ENCODE peak calls at places on chromosomes 4 and X, in nine cellular contexts. One of them, this sample, is unnamed.
A peak's percentile ranks its signal among the peaks of the same experiment; 100 is the strongest.

GRCh38 chrX:153061732-153062131 is 5.5 kb downstream of the PNMA3 start:
- DNase-seq in mesendoderm: no peak
- DNase-seq in HCEC 1CT: peak; percentile 36
- DNase-seq in CD4-positive, alpha-beta T cell: no peak
- DNase-seq in amniotic epithelial cell: peak; percentile 37
- DNase-seq in neuronal stem cell: no peak
- DNase-seq in neural crest cell: no peak
- DNase-seq in cardiac fibroblast: peak; percentile 36
- DNase-seq in AG10803: peak; percentile 34
- DNase-seq in this sample: no peak

GRCh38 chr4:165151734-165152133 is 39.1 kb upstream of the TMEM192 start:
- DNase-seq in mesendoderm: no peak
- DNase-seq in HCEC 1CT: peak; percentile 2
- DNase-seq in CD4-positive, alpha-beta T cell: no peak
- DNase-seq in amniotic epithelial cell: peak; percentile 64
- DNase-seq in neuronal stem cell: no peak
- DNase-seq in neural crest cell: no peak
- DNase-seq in cardiac fibroblast: no peak
- DNase-seq in AG10803: no peak
- DNase-seq in this sample: no peak

GRCh38 chr4:179352221-179352620 is 1910.0 kb upstream of the AGA start:
- DNase-seq in mesendoderm: peak; percentile 46
- DNase-seq in HCEC 1CT: no peak
- DNase-seq in CD4-positive, alpha-beta T cell: no peak
- DNase-seq in amniotic epithelial cell: no peak
- DNase-seq in neuronal stem cell: peak; percentile 9
- DNase-seq in neural crest cell: no peak
- DNase-seq in cardiac fibroblast: no peak
- DNase-seq in AG10803: no peak
- DNase-seq in this sample: no peak

GRCh38 chr4:150044517-150044916 is 33.7 kb upstream of the DCLK2 start:
- DNase-seq in mesendoderm: no peak
- DNase-seq in HCEC 1CT: no peak
- DNase-seq in CD4-positive, alpha-beta T cell: no peak
- DNase-seq in amniotic epithelial cell: no peak
- DNase-seq in neuronal stem cell: no peak
- DNase-seq in neural crest cell: no peak
- DNase-seq in cardiac fibroblast: no peak
- DNase-seq in AG10803: no peak
- DNase-seq in this sample: no peak

GRCh38 chrX:8815460-8816065 is 14.4 kb upstream of the FAM9A start:
- DNase-seq in mesendoderm: peak; percentile 74
- DNase-seq in HCEC 1CT: no peak
- DNase-seq in CD4-positive, alpha-beta T cell: no peak
- DNase-seq in amniotic epithelial cell: peak; percentile 23
- DNase-seq in neuronal stem cell: peak; percentile 53
- DNase-seq in neural crest cell: peak; percentile 58
- DNase-seq in cardiac fibroblast: peak; percentile 49
- DNase-seq in AG10803: peak; percentile 21
- DNase-seq in this sample: peak; percentile 27

GRCh38 chr4:90317785-90318184 is 190.6 kb downstream of the CCSER1 start:
- DNase-seq in mesendoderm: peak; percentile 6
- DNase-seq in HCEC 1CT: peak; percentile 86
- DNase-seq in CD4-positive, alpha-beta T cell: no peak
- DNase-seq in amniotic epithelial cell: peak; percentile 80
- DNase-seq in neuronal stem cell: no peak
- DNase-seq in neural crest cell: no peak
- DNase-seq in cardiac fibroblast: peak; percentile 93
- DNase-seq in AG10803: peak; percentile 63
- DNase-seq in this sample: no peak

GRCh38 chrX:26414534-26414933 is 198.6 kb downstream of the MAGEB5 start:
- DNase-seq in mesendoderm: peak; percentile 79
- DNase-seq in HCEC 1CT: no peak
- DNase-seq in CD4-positive, alpha-beta T cell: no peak
- DNase-seq in amniotic epithelial cell: no peak
- DNase-seq in neuronal stem cell: no peak
- DNase-seq in neural crest cell: no peak
- DNase-seq in cardiac fibroblast: no peak
- DNase-seq in AG10803: no peak
- DNase-seq in this sample: no peak

GRCh38 chr4:15557806-15558550 is 88.3 kb downstream of the CC2D2A start:
- DNase-seq in mesendoderm: no peak
- DNase-seq in HCEC 1CT: no peak
- DNase-seq in CD4-positive, alpha-beta T cell: no peak
- DNase-seq in amniotic epithelial cell: no peak
- DNase-seq in neuronal stem cell: no peak
- DNase-seq in neural crest cell: no peak
- DNase-seq in cardiac fibroblast: no peak
- DNase-seq in AG10803: no peak
- DNase-seq in this sample: no peak

GRCh38 chr4:47104986-47105385 is 73.6 kb downstream of the GABRB1 start:
- DNase-seq in mesendoderm: no peak
- DNase-seq in HCEC 1CT: peak; percentile 24
- DNase-seq in CD4-positive, alpha-beta T cell: no peak
- DNase-seq in amniotic epithelial cell: peak; percentile 81
- DNase-seq in neuronal stem cell: no peak
- DNase-seq in neural crest cell: no peak
- DNase-seq in cardiac fibroblast: no peak
- DNase-seq in AG10803: no peak
- DNase-seq in this sample: no peak

GRCh38 chr4:8916251-8916913 is 44.7 kb upstream of the HMX1 start:
- DNase-seq in mesendoderm: peak; percentile 22
- DNase-seq in HCEC 1CT: no peak
- DNase-seq in CD4-positive, alpha-beta T cell: no peak
- DNase-seq in amniotic epithelial cell: no peak
- DNase-seq in neuronal stem cell: no peak
- DNase-seq in neural crest cell: no peak
- DNase-seq in cardiac fibroblast: no peak
- DNase-seq in AG10803: no peak
- DNase-seq in this sample: peak; percentile 7

GRCh38 chrX:154371771-154372300 is 2.6 kb downstream of the FLNA start:
- DNase-seq in mesendoderm: no peak
- DNase-seq in HCEC 1CT: no peak
- DNase-seq in CD4-positive, alpha-beta T cell: no peak
- DNase-seq in amniotic epithelial cell: no peak
- DNase-seq in neuronal stem cell: no peak
- DNase-seq in neural crest cell: no peak
- DNase-seq in cardiac fibroblast: no peak
- DNase-seq in AG10803: no peak
- DNase-seq in this sample: no peak

GRCh38 chr4:25813705-25814104 is 49.1 kb downstream of the SEL1L3 start:
- DNase-seq in mesendoderm: peak; percentile 90
- DNase-seq in HCEC 1CT: peak; percentile 69
- DNase-seq in CD4-positive, alpha-beta T cell: no peak
- DNase-seq in amniotic epithelial cell: peak; percentile 82
- DNase-seq in neuronal stem cell: peak; percentile 27
- DNase-seq in neural crest cell: no peak
- DNase-seq in cardiac fibroblast: peak; percentile 79
- DNase-seq in AG10803: peak; percentile 85
- DNase-seq in this sample: no peak

GRCh38 chr4:156948738-156949137 is 22.9 kb downstream of the PDGFC start:
- DNase-seq in mesendoderm: no peak
- DNase-seq in HCEC 1CT: no peak
- DNase-seq in CD4-positive, alpha-beta T cell: no peak
- DNase-seq in amniotic epithelial cell: no peak
- DNase-seq in neuronal stem cell: no peak
- DNase-seq in neural crest cell: no peak
- DNase-seq in cardiac fibroblast: no peak
- DNase-seq in AG10803: no peak
- DNase-seq in this sample: no peak

GRCh38 chrX:23773601-23774175 is 9.3 kb upstream of the SAT1 start:
- DNase-seq in mesendoderm: no peak
- DNase-seq in HCEC 1CT: no peak
- DNase-seq in CD4-positive, alpha-beta T cell: peak; percentile 20
- DNase-seq in amniotic epithelial cell: no peak
- DNase-seq in neuronal stem cell: no peak
- DNase-seq in neural crest cell: no peak
- DNase-seq in cardiac fibroblast: peak; percentile 7
- DNase-seq in AG10803: no peak
- DNase-seq in this sample: no peak

GRCh38 chrX:132613801-132614200 is 125.0 kb upstream of the MBNL3 start:
- DNase-seq in mesendoderm: no peak
- DNase-seq in HCEC 1CT: no peak
- DNase-seq in CD4-positive, alpha-beta T cell: no peak
- DNase-seq in amniotic epithelial cell: no peak
- DNase-seq in neuronal stem cell: no peak
- DNase-seq in neural crest cell: no peak
- DNase-seq in cardiac fibroblast: no peak
- DNase-seq in AG10803: no peak
- DNase-seq in this sample: no peak

GRCh38 chr4:80097395-80098177 is 24.6 kb upstream of the ANTXR2 start:
- DNase-seq in mesendoderm: no peak
- DNase-seq in HCEC 1CT: peak; percentile 77
- DNase-seq in CD4-positive, alpha-beta T cell: no peak
- DNase-seq in amniotic epithelial cell: peak; percentile 37
- DNase-seq in neuronal stem cell: no peak
- DNase-seq in neural crest cell: no peak
- DNase-seq in cardiac fibroblast: peak; percentile 96
- DNase-seq in AG10803: peak; percentile 91
- DNase-seq in this sample: no peak

GRCh38 chrX:49171752-49172279 is at the start of gene PLP2:
- DNase-seq in mesendoderm: no peak
- DNase-seq in HCEC 1CT: peak; percentile 58
- DNase-seq in CD4-positive, alpha-beta T cell: peak; percentile 79
- DNase-seq in amniotic epithelial cell: peak; percentile 39
- DNase-seq in neuronal stem cell: no peak
- DNase-seq in neural crest cell: no peak
- DNase-seq in cardiac fibroblast: peak; percentile 43
- DNase-seq in AG10803: peak; percentile 43
- DNase-seq in this sample: no peak

GRCh38 chr4:123826896-123827295 is 430.3 kb downstream of the SPRY1 start:
- DNase-seq in mesendoderm: no peak
- DNase-seq in HCEC 1CT: peak; percentile 37
- DNase-seq in CD4-positive, alpha-beta T cell: no peak
- DNase-seq in amniotic epithelial cell: peak; percentile 58
- DNase-seq in neuronal stem cell: no peak
- DNase-seq in neural crest cell: no peak
- DNase-seq in cardiac fibroblast: peak; percentile 77
- DNase-seq in AG10803: peak; percentile 61
- DNase-seq in this sample: no peak

GRCh38 chrX:19683817-19684216 is 168.5 kb upstream of the MAP3K15 start:
- DNase-seq in mesendoderm: no peak
- DNase-seq in HCEC 1CT: no peak
- DNase-seq in CD4-positive, alpha-beta T cell: peak; percentile 35
- DNase-seq in amniotic epithelial cell: peak; percentile 32
- DNase-seq in neuronal stem cell: no peak
- DNase-seq in neural crest cell: no peak
- DNase-seq in cardiac fibroblast: no peak
- DNase-seq in AG10803: no peak
- DNase-seq in this sample: no peak

GRCh38 chr4:113978561-113979156 is 788 bp downstream of the ARSJ start:
- DNase-seq in mesendoderm: peak; percentile 55
- DNase-seq in HCEC 1CT: no peak
- DNase-seq in CD4-positive, alpha-beta T cell: no peak
- DNase-seq in amniotic epithelial cell: peak; percentile 33
- DNase-seq in neuronal stem cell: no peak
- DNase-seq in neural crest cell: no peak
- DNase-seq in cardiac fibroblast: no peak
- DNase-seq in AG10803: no peak
- DNase-seq in this sample: no peak

GRCh38 chr4:52554606-52555355 is 104.3 kb downstream of the USP46 start:
- DNase-seq in mesendoderm: no peak
- DNase-seq in HCEC 1CT: no peak
- DNase-seq in CD4-positive, alpha-beta T cell: no peak
- DNase-seq in amniotic epithelial cell: peak; percentile 57
- DNase-seq in neuronal stem cell: peak; percentile 37
- DNase-seq in neural crest cell: no peak
- DNase-seq in cardiac fibroblast: no peak
- DNase-seq in AG10803: no peak
- DNase-seq in this sample: no peak

GRCh38 chr4:3010577-3010976 is 47.2 kb downstream of the GRK4 start:
- DNase-seq in mesendoderm: no peak
- DNase-seq in HCEC 1CT: no peak
- DNase-seq in CD4-positive, alpha-beta T cell: no peak
- DNase-seq in amniotic epithelial cell: no peak
- DNase-seq in neuronal stem cell: no peak
- DNase-seq in neural crest cell: no peak
- DNase-seq in cardiac fibroblast: no peak
- DNase-seq in AG10803: no peak
- DNase-seq in this sample: no peak

GRCh38 chr4:4937926-4938325 is 78.5 kb downstream of the MSX1 start:
- DNase-seq in mesendoderm: no peak
- DNase-seq in HCEC 1CT: no peak
- DNase-seq in CD4-positive, alpha-beta T cell: no peak
- DNase-seq in amniotic epithelial cell: no peak
- DNase-seq in neuronal stem cell: no peak
- DNase-seq in neural crest cell: no peak
- DNase-seq in cardiac fibroblast: no peak
- DNase-seq in AG10803: no peak
- DNase-seq in this sample: no peak

GRCh38 chrX:110733166-110733565 is 62.5 kb downstream of the CHRDL1 start:
- DNase-seq in mesendoderm: no peak
- DNase-seq in HCEC 1CT: peak; percentile 30
- DNase-seq in CD4-positive, alpha-beta T cell: no peak
- DNase-seq in amniotic epithelial cell: peak; percentile 6
- DNase-seq in neuronal stem cell: no peak
- DNase-seq in neural crest cell: no peak
- DNase-seq in cardiac fibroblast: no peak
- DNase-seq in AG10803: no peak
- DNase-seq in this sample: no peak

GRCh38 chrX:11438767-11439166 is 145.6 kb downstream of the AMELX start:
- DNase-seq in mesendoderm: no peak
- DNase-seq in HCEC 1CT: no peak
- DNase-seq in CD4-positive, alpha-beta T cell: no peak
- DNase-seq in amniotic epithelial cell: peak; percentile 37
- DNase-seq in neuronal stem cell: no peak
- DNase-seq in neural crest cell: no peak
- DNase-seq in cardiac fibroblast: peak; percentile 76
- DNase-seq in AG10803: peak; percentile 72
- DNase-seq in this sample: no peak

GRCh38 chr4:152265149-152265621 is 270.7 kb downstream of the FBXW7 start:
- DNase-seq in mesendoderm: no peak
- DNase-seq in HCEC 1CT: peak; percentile 74
- DNase-seq in CD4-positive, alpha-beta T cell: no peak
- DNase-seq in amniotic epithelial cell: peak; percentile 88
- DNase-seq in neuronal stem cell: no peak
- DNase-seq in neural crest cell: no peak
- DNase-seq in cardiac fibroblast: peak; percentile 77
- DNase-seq in AG10803: peak; percentile 68
- DNase-seq in this sample: no peak

GRCh38 chrX:72020788-72021187 is 110.1 kb downstream of the NHSL2 start:
- DNase-seq in mesendoderm: no peak
- DNase-seq in HCEC 1CT: no peak
- DNase-seq in CD4-positive, alpha-beta T cell: no peak
- DNase-seq in amniotic epithelial cell: no peak
- DNase-seq in neuronal stem cell: no peak
- DNase-seq in neural crest cell: no peak
- DNase-seq in cardiac fibroblast: no peak
- DNase-seq in AG10803: no peak
- DNase-seq in this sample: no peak

GRCh38 chr4:185592845-185593488 is 57.7 kb upstream of the PDLIM3 start:
- DNase-seq in mesendoderm: peak; percentile 53
- DNase-seq in HCEC 1CT: no peak
- DNase-seq in CD4-positive, alpha-beta T cell: no peak
- DNase-seq in amniotic epithelial cell: no peak
- DNase-seq in neuronal stem cell: no peak
- DNase-seq in neural crest cell: no peak
- DNase-seq in cardiac fibroblast: peak; percentile 65
- DNase-seq in AG10803: no peak
- DNase-seq in this sample: no peak

GRCh38 chr4:73066928-73067327 is 2.6 kb downstream of the COX18 start:
- DNase-seq in mesendoderm: no peak
- DNase-seq in HCEC 1CT: no peak
- DNase-seq in CD4-positive, alpha-beta T cell: peak; percentile 6
- DNase-seq in amniotic epithelial cell: no peak
- DNase-seq in neuronal stem cell: no peak
- DNase-seq in neural crest cell: no peak
- DNase-seq in cardiac fibroblast: no peak
- DNase-seq in AG10803: no peak
- DNase-seq in this sample: no peak

GRCh38 chr4:112889619-112890294 is 159.7 kb upstream of the ANK2 start:
- DNase-seq in mesendoderm: no peak
- DNase-seq in HCEC 1CT: peak; percentile 58
- DNase-seq in CD4-positive, alpha-beta T cell: no peak
- DNase-seq in amniotic epithelial cell: peak; percentile 91
- DNase-seq in neuronal stem cell: no peak
- DNase-seq in neural crest cell: no peak
- DNase-seq in cardiac fibroblast: peak; percentile 87
- DNase-seq in AG10803: peak; percentile 94
- DNase-seq in this sample: no peak

GRCh38 chrX:78106651-78106986 is 2.6 kb downstream of the PGK1 start:
- DNase-seq in mesendoderm: no peak
- DNase-seq in HCEC 1CT: no peak
- DNase-seq in CD4-positive, alpha-beta T cell: no peak
- DNase-seq in amniotic epithelial cell: no peak
- DNase-seq in neuronal stem cell: no peak
- DNase-seq in neural crest cell: no peak
- DNase-seq in cardiac fibroblast: no peak
- DNase-seq in AG10803: no peak
- DNase-seq in this sample: no peak